ENCODE peak calls at places on chromosomes 2 and 18, in seven cellular contexts. L is RWPE1; O is fibroblast of pulmonary artery; B is foreskin fibroblast; P is mammary epithelial cell; E is Calu3; D is CD4-positive, alpha-beta T cell. K is an unnamed sample.
A peak's percentile ranks its signal among the peaks of the same experiment; 100 is the strongest.

GRCh38 chr2:73386894-73387636 is 1.4 kb downstream of the ALMS1 start:
- DNase-seq in L (no peak), O (no peak), B (no peak), P (no peak), E (no peak), D (no peak), K (no peak)

GRCh38 chr2:209382775-209383174 is 41.1 kb upstream of the MAP2 start:
- DNase-seq in L (no peak), O (no peak), B (no peak), P (peak; percentile 34), E (no peak), D (no peak), K (no peak)

GRCh38 chr2:108222261-108222660 is 17.5 kb upstream of the SULT1C3 start:
- DNase-seq in L (no peak), O (no peak), B (no peak), P (no peak), E (no peak), D (no peak), K (no peak)

GRCh38 chr2:223576873-223577272 is 25.3 kb downstream of the SCG2 start:
- DNase-seq in L (peak; percentile 52), O (peak; percentile 97), B (peak; percentile 97), P (peak; percentile 19), E (no peak), D (no peak), K (no peak)

GRCh38 chr2:112972423-112973086 is 5.3 kb upstream of the IL36G start:
- DNase-seq in L (peak; percentile 74), O (no peak), B (no peak), P (peak; percentile 97), E (no peak), D (no peak), K (no peak)

GRCh38 chr2:234444888-234445287 is 52.0 kb downstream of the ARL4C start:
- DNase-seq in L (no peak), O (peak; percentile 81), B (peak; percentile 82), P (peak; percentile 59), E (no peak), D (no peak), K (no peak)

GRCh38 chr2:172215172-172215935 is 112.7 kb upstream of the DLX2 start:
- DNase-seq in L (no peak), O (peak; percentile 44), B (peak; percentile 23), P (peak; percentile 52), E (no peak), D (no peak), K (no peak)

GRCh38 chr2:241289597-241289996 is 25.9 kb downstream of the HDLBP start:
- DNase-seq in L (no peak), O (no peak), B (no peak), P (no peak), E (no peak), D (no peak), K (no peak)

GRCh38 chr2:97699765-97700444 is 13.5 kb upstream of the ZAP70 start:
- DNase-seq in L (peak; percentile 55), O (peak; percentile 80), B (peak; percentile 83), P (peak; percentile 58), E (peak; percentile 73), D (peak; percentile 67), K (peak; percentile 78)

GRCh38 chr2:24050041-24050655 is 607 bp downstream of the FKBP1B start:
- DNase-seq in L (no peak), O (peak; percentile 21), B (peak; percentile 51), P (peak; percentile 12), E (peak; percentile 18), D (no peak), K (peak; percentile 46)

GRCh38 chr2:239598732-239599090 is 197.9 kb upstream of the HDAC4 start:
- DNase-seq in L (no peak), O (no peak), B (no peak), P (no peak), E (no peak), D (no peak), K (no peak)

GRCh38 chr18:35430721-35431441 is 53.7 kb upstream of the ZNF396 start:
- DNase-seq in L (no peak), O (peak; percentile 40), B (no peak), P (no peak), E (no peak), D (no peak), K (no peak)

GRCh38 chr18:9082763-9083510 is 19.6 kb upstream of the NDUFV2 start:
- DNase-seq in L (no peak), O (no peak), B (no peak), P (no peak), E (no peak), D (no peak), K (no peak)

GRCh38 chr2:159788218-159788617 is 9.8 kb downstream of the CD302 start:
- DNase-seq in L (no peak), O (no peak), B (peak; percentile 21), P (peak; percentile 27), E (peak; percentile 63), D (no peak), K (no peak)

GRCh38 chr2:39849982-39850526 is 71.0 kb upstream of the THUMPD2 start:
- DNase-seq in L (no peak), O (no peak), B (no peak), P (no peak), E (no peak), D (no peak), K (no peak)

GRCh38 chr2:241767464-241768250 is 9.0 kb upstream of the GAL3ST2 start:
- DNase-seq in L (no peak), O (no peak), B (no peak), P (no peak), E (no peak), D (peak; percentile 32), K (no peak)

GRCh38 chr2:48016620-48017019 is 110.3 kb upstream of the FBXO11 start:
- DNase-seq in L (peak; percentile 13), O (no peak), B (no peak), P (no peak), E (peak; percentile 8), D (no peak), K (no peak)

GRCh38 chr2:118728984-118729383 is 118.5 kb downstream of the EN1 start:
- DNase-seq in L (no peak), O (no peak), B (no peak), P (no peak), E (no peak), D (no peak), K (no peak)

GRCh38 chr18:12531747-12532146 is 124.0 kb downstream of the PRELID3A start:
- DNase-seq in L (no peak), O (no peak), B (peak; percentile 41), P (no peak), E (no peak), D (no peak), K (no peak)

GRCh38 chr2:25558262-25558661 is 115.1 kb downstream of the DTNB start:
- DNase-seq in L (peak; percentile 18), O (peak; percentile 82), B (peak; percentile 80), P (peak; percentile 54), E (no peak), D (no peak), K (no peak)

GRCh38 chr2:191369034-191369433 is 123.8 kb downstream of the MYO1B start:
- DNase-seq in L (peak; percentile 12), O (peak; percentile 35), B (peak; percentile 27), P (no peak), E (no peak), D (no peak), K (no peak)

GRCh38 chr2:20483496-20483895 is 36.6 kb downstream of the RHOB start:
- DNase-seq in L (no peak), O (no peak), B (no peak), P (no peak), E (no peak), D (no peak), K (no peak)

GRCh38 chr2:230666446-230666845 is 46.2 kb upstream of the CAB39 start:
- DNase-seq in L (no peak), O (no peak), B (no peak), P (no peak), E (no peak), D (no peak), K (no peak)

GRCh38 chr2:23761638-23762037 is 165.3 kb downstream of the ATAD2B start:
- DNase-seq in L (no peak), O (peak; percentile 18), B (peak; percentile 22), P (no peak), E (no peak), D (no peak), K (no peak)

GRCh38 chr2:64881037-64881492 is 108.1 kb upstream of the SLC1A4 start:
- DNase-seq in L (no peak), O (no peak), B (no peak), P (no peak), E (no peak), D (no peak), K (no peak)

GRCh38 chr2:114683251-114683650 is 240.8 kb downstream of the DPP10 start:
- DNase-seq in L (no peak), O (no peak), B (no peak), P (no peak), E (no peak), D (no peak), K (no peak)
- TF ChIP-seq CTCF in L (no peak), O (no peak), B (no peak), P (no peak), E (no peak), D (no peak), K (no peak)

GRCh38 chr2:31083204-31083993 is 54.8 kb downstream of the GALNT14 start:
- DNase-seq in L (no peak), O (no peak), B (no peak), P (no peak), E (peak; percentile 27), D (no peak), K (no peak)

GRCh38 chr2:31080361-31080760 is 57.9 kb downstream of the GALNT14 start:
- DNase-seq in L (no peak), O (no peak), B (peak; percentile 37), P (no peak), E (no peak), D (no peak), K (no peak)

GRCh38 chr2:31081497-31081896 is 56.7 kb downstream of the GALNT14 start:
- DNase-seq in L (no peak), O (no peak), B (peak; percentile 38), P (no peak), E (no peak), D (no peak), K (no peak)

GRCh38 chr2:31079665-31080064 is 58.6 kb downstream of the GALNT14 start:
- DNase-seq in L (no peak), O (no peak), B (no peak), P (no peak), E (no peak), D (no peak), K (peak; percentile 55)

GRCh38 chr2:31082002-31082401 is 56.2 kb downstream of the GALNT14 start:
- DNase-seq in L (no peak), O (no peak), B (peak; percentile 24), P (no peak), E (no peak), D (no peak), K (no peak)
- TF ChIP-seq CTCF in L (no peak), O (no peak), B (no peak), P (no peak), E (no peak), D (no peak), K (no peak)

GRCh38 chr2:95388091-95388692 is 14.3 kb upstream of the FAHD2A start:
- DNase-seq in L (no peak), O (no peak), B (no peak), P (no peak), E (no peak), D (no peak), K (no peak)
- TF ChIP-seq CTCF in L (no peak), O (no peak), B (no peak), P (no peak), E (no peak), D (no peak), K (no peak)

GRCh38 chr2:170396799-170397459 is 219.0 kb downstream of the MYO3B start:
- DNase-seq in L (peak; percentile 55), O (peak; percentile 20), B (peak; percentile 35), P (no peak), E (no peak), D (no peak), K (no peak)
- TF ChIP-seq CTCF in L (peak; percentile 58), O (peak; percentile 22), B (peak; percentile 10), P (no peak), E (no peak), D (peak; percentile 26), K (no peak)